ENCODE peak calls at places on chromosome 12, in seven cellular contexts. V is NK-92 treated with Interleukin-12 subunit alpha and Interleukin-12 subunit beta, amount 100 ng/mL, for 24 hours; S is NCI-H345; Y is activated naive CD4-positive, alpha-beta T cell treated with Interleukin-2 at 50 U/mL for 16 hours; G is Panc1; X is GM19239; J is HCT116. I is an unnamed sample.

GRCh38 chr12:113467514-113468364 is 3.9 kb downstream of the LHX5 start:
- DNase-seq in V (no peak), S (no peak), Y (no peak), G (no peak), X (no peak), J (no peak), I (no peak)

GRCh38 chr12:45974171-45974719 is 16.1 kb downstream of the SCAF11 start:
- DNase-seq in V (no peak), S (no peak), Y (no peak), G (no peak), X (no peak), J (no peak), I (no peak)

GRCh38 chr12:113196996-113197395 is 11.5 kb downstream of the RITA1 start:
- DNase-seq in V (peak), S (peak), Y (peak), G (peak), X (peak), J (peak), I (no peak)

GRCh38 chr12:109741286-109741969 is 27.8 kb downstream of the FAM222A start:
- DNase-seq in V (no peak), S (no peak), Y (no peak), G (no peak), X (no peak), J (no peak), I (no peak)

GRCh38 chr12:49636979-49637378 is 13.6 kb downstream of the PRPF40B start:
- DNase-seq in V (peak), S (no peak), Y (peak), G (no peak), X (peak), J (peak), I (no peak)

GRCh38 chr12:62123721-62124203 is 136.4 kb upstream of the USP15 start:
- DNase-seq in V (no peak), S (peak), Y (peak), G (peak), X (no peak), J (peak), I (peak)

GRCh38 chr12:124397807-124398577 is 103.1 kb downstream of the RFLNA start:
- DNase-seq in V (no peak), S (peak), Y (no peak), G (no peak), X (no peak), J (no peak), I (no peak)

GRCh38 chr12:47223848-47224213 is 144.1 kb upstream of the AMIGO2 start:
- DNase-seq in V (no peak), S (no peak), Y (no peak), G (no peak), X (no peak), J (no peak), I (no peak)

GRCh38 chr12:49909826-49910225 is 6.1 kb upstream of the FAIM2 start:
- DNase-seq in V (no peak), S (no peak), Y (no peak), G (no peak), X (no peak), J (peak), I (peak)

GRCh38 chr12:30484658-30485057 is 211.0 kb downstream of the IPO8 start:
- DNase-seq in V (no peak), S (no peak), Y (no peak), G (no peak), X (no peak), J (no peak), I (no peak)

GRCh38 chr12:113422030-113422900 is at the start of gene SDSL:
- DNase-seq in V (no peak), S (no peak), Y (no peak), G (peak), X (peak), J (peak), I (no peak)

GRCh38 chr12:74539765-74540526 is 2.3 kb downstream of the ATXN7L3B start:
- DNase-seq in V (no peak), S (peak), Y (no peak), G (no peak), X (no peak), J (no peak), I (no peak)

GRCh38 chr12:91180577-91180976 is 2.0 kb downstream of the DCN start:
- DNase-seq in V (no peak), S (no peak), Y (no peak), G (no peak), X (no peak), J (no peak), I (no peak)

GRCh38 chr12:21065845-21066244 is 65.1 kb upstream of the SLCO1B1 start:
- DNase-seq in V (no peak), S (peak), Y (no peak), G (no peak), X (no peak), J (peak), I (no peak)

GRCh38 chr12:21265932-21266331 is 68.8 kb downstream of the SLCO1A2 start:
- DNase-seq in V (no peak), S (no peak), Y (no peak), G (no peak), X (no peak), J (no peak), I (no peak)

GRCh38 chr12:113778432-113779128 is 187.5 kb downstream of the RBM19 start:
- DNase-seq in V (no peak), S (no peak), Y (no peak), G (no peak), X (no peak), J (no peak), I (no peak)

GRCh38 chr12:105451211-105451610 is 120.7 kb downstream of the C12orf75 start:
- DNase-seq in V (no peak), S (no peak), Y (no peak), G (no peak), X (no peak), J (no peak), I (no peak)

GRCh38 chr12:96419576-96420254 is 19.5 kb upstream of the CDK17 start:
- DNase-seq in V (no peak), S (no peak), Y (no peak), G (no peak), X (no peak), J (no peak), I (no peak)

GRCh38 chr12:27542628-27543027 is 18.6 kb downstream of the PPFIBP1 start:
- DNase-seq in V (no peak), S (no peak), Y (no peak), G (no peak), X (no peak), J (no peak), I (no peak)

GRCh38 chr12:117045175-117045997 is 53.8 kb downstream of the TESC start:
- DNase-seq in V (no peak), S (peak), Y (no peak), G (no peak), X (no peak), J (no peak), I (no peak)

GRCh38 chr12:117125275-117125613 is 26.0 kb upstream of the TESC start:
- DNase-seq in V (no peak), S (no peak), Y (no peak), G (no peak), X (no peak), J (no peak), I (no peak)

GRCh38 chr12:14275886-14276285 is 89.6 kb upstream of the ATF7IP start:
- DNase-seq in V (no peak), S (no peak), Y (no peak), G (no peak), X (no peak), J (no peak), I (no peak)

GRCh38 chr12:46383654-46384450 is 11.3 kb upstream of the SLC38A2 start:
- DNase-seq in V (peak), S (no peak), Y (peak), G (no peak), X (no peak), J (peak), I (no peak)

I was measured in NCI-H187 treated with DMSO at 0.1 percent for 48 hours.